ENCODE peak calls at places on chromosomes 13 and 19, in six cellular contexts. L is neural crest cell; R is CD8-positive, alpha-beta memory T cell; P is T-helper 2 cell; I is non-pigmented ciliary epithelial cell; H is GM20000. J is an unnamed sample.

GRCh38 chr19:51637362-51637978 is 7.3 kb upstream of the SIGLEC5 start:
- DNase-seq in I (no peak), R (no peak), L (no peak), P (no peak), H (peak), J (no peak)

GRCh38 chr19:10789876-10790275 is 46.1 kb downstream of the TMED1 start:
- DNase-seq in P (no peak), L (no peak), R (no peak), I (no peak), H (no peak), J (no peak)

GRCh38 chr13:105193026-105193425 is 1342.4 kb downstream of the EFNB2 start:
- DNase-seq in R (no peak), H (no peak), P (no peak), L (no peak), I (no peak), J (no peak)

GRCh38 chr13:77740931-77741586 is 43.6 kb downstream of the SLAIN1 start:
- DNase-seq in L (no peak), H (no peak), R (no peak), I (no peak), P (no peak), J (no peak)

GRCh38 chr13:38872693-38873092 is 117.9 kb downstream of the STOML3 start:
- DNase-seq in P (peak), H (peak), I (no peak), R (peak), L (peak), J (peak)

GRCh38 chr13:32496574-32497160 is 41.9 kb downstream of the N4BP2L2 start:
- DNase-seq in P (no peak), H (no peak), L (no peak), R (no peak), I (no peak), J (no peak)

GRCh38 chr19:45960595-45961235 is 12.9 kb downstream of the NOVA2 start:
- DNase-seq in L (no peak), P (no peak), H (no peak), R (no peak), I (no peak), J (no peak)

GRCh38 chr19:4691383-4691782 is 21.2 kb upstream of the MYDGF start:
- DNase-seq in H (no peak), P (no peak), I (no peak), L (no peak), R (no peak), J (no peak)

GRCh38 chr13:26621731-26622401 is 64.4 kb downstream of the WASF3 start:
- DNase-seq in R (no peak), I (no peak), L (no peak), H (no peak), P (no peak), J (no peak)

GRCh38 chr19:49585023-49585422 is 3.9 kb downstream of the PRRG2 start:
- DNase-seq in L (peak), I (no peak), H (no peak), P (no peak), R (no peak), J (no peak)

GRCh38 chr13:112616586-112617381 is 28.8 kb upstream of the TUBGCP3 start:
- DNase-seq in H (peak), L (peak), I (no peak), P (no peak), R (no peak), J (peak)

GRCh38 chr19:3132971-3133792 is 2.7 kb upstream of the GNA15 start:
- DNase-seq in H (peak), P (peak), I (peak), R (peak), L (no peak), J (no peak)

J was measured in hepatic stellate cell.